ENCODE peak calls at places on chromosomes 2 and 18, in four cellular contexts. Z, R, T and X are unnamed samples.

GRCh38 chr2:120949027-120949956 is 213.6 kb downstream of the GLI2 start:
- DNase-seq in T (peak), Z (no peak), R (peak), X (no peak)

GRCh38 chr2:168539945-168540344 is 83.9 kb downstream of the CERS6 start:
- DNase-seq in R (no peak), T (no peak), Z (no peak), X (no peak)

GRCh38 chr2:12642332-12642731 is 74.4 kb upstream of the TRIB2 start:
- DNase-seq in Z (no peak), R (no peak), T (no peak), X (no peak)

GRCh38 chr2:44283116-44283666 is 7.9 kb downstream of the SLC3A1 start:
- DNase-seq in R (no peak), T (no peak), Z (no peak), X (no peak)

GRCh38 chr18:56460590-56460989 is 177.8 kb downstream of the TXNL1 start:
- DNase-seq in T (no peak), Z (no peak), R (no peak), X (no peak)

GRCh38 chr18:39692367-39693011 is 2126.9 kb upstream of the CELF4 start:
- DNase-seq in T (no peak), Z (no peak), R (no peak), X (no peak)

GRCh38 chr2:20282916-20283592 is 58.1 kb upstream of the SDC1 start:
- DNase-seq in R (no peak), Z (no peak), T (no peak), X (no peak)

GRCh38 chr2:101776172-101777043 is 78.9 kb downstream of the MAP4K4 start:
- DNase-seq in Z (no peak), T (peak), R (peak), X (no peak)

GRCh38 chr2:120842456-120843439 is 107.1 kb downstream of the GLI2 start:
- DNase-seq in Z (no peak), R (no peak), T (no peak), X (no peak)

GRCh38 chr2:151634726-151635467 is 99.4 kb downstream of the NEB start:
- DNase-seq in T (no peak), Z (no peak), R (no peak), X (no peak)

GRCh38 chr2:144894612-144895300 is 374.8 kb upstream of the ZEB2 start:
- DNase-seq in T (no peak), R (no peak), Z (no peak), X (no peak)

GRCh38 chr18:4599312-4599711 is 144.2 kb upstream of the DLGAP1 start:
- DNase-seq in T (no peak), R (no peak), Z (no peak), X (no peak)

GRCh38 chr18:61379827-61380226 is 46.6 kb downstream of the CDH20 start:
- DNase-seq in Z (no peak), R (no peak), T (no peak), X (no peak)

GRCh38 chr18:69495338-69495737 is 94.7 kb downstream of the DOK6 start:
- DNase-seq in R (no peak), T (no peak), Z (no peak), X (no peak)

GRCh38 chr18:23380001-23380550 is 73.0 kb upstream of the RIOK3 start:
- DNase-seq in T (no peak), R (no peak), Z (no peak), X (no peak)

GRCh38 chr2:216765810-216766259 is 70.5 kb upstream of the IGFBP5 start:
- DNase-seq in R (peak), Z (no peak), T (peak), X (no peak)

GRCh38 chr18:55588876-55589595 is 1.0 kb upstream of the TCF4 start:
- DNase-seq in R (no peak), Z (no peak), T (no peak), X (no peak)

GRCh38 chr18:77262655-77263470 is 13.2 kb downstream of the GALR1 start:
- DNase-seq in Z (no peak), R (peak), T (no peak), X (no peak)

GRCh38 chr2:206531996-206532543 is 88.7 kb downstream of the ADAM23 start:
- DNase-seq in Z (no peak), T (no peak), R (no peak), X (no peak)

GRCh38 chr18:50614838-50615237 is 55.0 kb downstream of the MAPK4 start:
- DNase-seq in T (no peak), R (peak), Z (no peak), X (no peak)

GRCh38 chr2:45833301-45833967 is 182.0 kb downstream of the PRKCE start:
- DNase-seq in R (no peak), Z (no peak), T (no peak), X (no peak)

GRCh38 chr2:203811491-203812221 is 55.9 kb upstream of the CTLA4 start:
- DNase-seq in T (no peak), Z (peak), R (peak), X (peak)

GRCh38 chr2:241961454-241961853 is 91.9 kb downstream of the RTP5 start:
- DNase-seq in R (no peak), Z (no peak), T (no peak), X (no peak)

GRCh38 chr2:109438773-109439191 is 175.0 kb downstream of the SEPTIN10 start:
- DNase-seq in R (no peak), T (no peak), Z (no peak), X (no peak)

GRCh38 chr2:209208211-209208610 is 215.6 kb upstream of the MAP2 start:
- DNase-seq in Z (peak), T (peak), R (peak), X (peak)

GRCh38 chr2:75311993-75312392 is 112.7 kb upstream of the TACR1 start:
- DNase-seq in Z (peak), T (peak), R (peak), X (peak)

GRCh38 chr2:58449286-58450010 is 208.3 kb upstream of the FANCL start:
- DNase-seq in R (no peak), T (no peak), Z (no peak), X (no peak)

GRCh38 chr2:236674238-236674637 is 104.6 kb downstream of the ACKR3 start:
- DNase-seq in Z (no peak), R (no peak), T (no peak), X (no peak)

GRCh38 chr18:21264651-21265050 is 22.6 kb downstream of the GREB1L start:
- DNase-seq in T (no peak), Z (no peak), R (peak), X (no peak)

GRCh38 chr2:239462671-239463506 is 62.1 kb upstream of the HDAC4 start:
- DNase-seq in T (no peak), Z (no peak), R (no peak), X (no peak)

DNA sequence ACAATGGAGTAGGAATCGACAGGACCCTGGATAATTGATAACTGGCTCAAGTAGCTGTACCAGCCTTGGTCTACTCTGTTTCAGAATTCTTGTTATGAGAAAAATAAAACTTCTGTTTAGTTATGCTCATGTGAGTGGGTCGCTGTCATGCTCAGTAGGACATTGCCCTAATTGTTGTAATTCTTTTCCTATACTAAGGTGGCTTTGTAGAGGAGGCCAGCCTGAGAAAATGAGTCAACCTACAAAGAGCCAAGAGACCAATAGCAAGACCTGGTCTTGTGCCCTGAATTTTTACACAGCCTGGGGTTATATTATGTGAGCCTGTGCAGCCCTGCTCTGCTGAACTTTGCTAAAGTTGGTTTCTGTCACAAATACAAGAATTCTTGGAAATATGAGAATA is 238.4 kb downstream of the MEIS1 start:
- DNase-seq in T (no peak), R (no peak), Z (no peak), X (no peak)
- TF ChIP-seq TCF7L2 in T (no peak), R (no peak), Z (no peak), X (no peak)

GRCh38 chr2:215274829-215275228 is 37.0 kb upstream of the ATIC start:
- DNase-seq in T (no peak), R (no peak), Z (no peak), X (no peak)

GRCh38 chr2:215269397-215270117 is 42.3 kb upstream of the ATIC start:
- DNase-seq in Z (peak), R (peak), T (peak), X (peak)

GRCh38 chr2:215272918-215273317 is 38.9 kb upstream of the ATIC start:
- DNase-seq in R (no peak), Z (no peak), T (no peak), X (no peak)

GRCh38 chr2:215271466-215271865 is 40.4 kb upstream of the ATIC start:
- DNase-seq in Z (no peak), T (no peak), R (no peak), X (no peak)

GRCh38 chr2:215270118-215270451 is 41.8 kb upstream of the ATIC start:
- DNase-seq in R (no peak), T (no peak), Z (no peak), X (no peak)
- TF ChIP-seq TCF7L2 in R (no peak), T (no peak), Z (no peak), X (no peak)

GRCh38 chr2:42092084-42092996 is 44.5 kb downstream of the PKDCC start:
- DNase-seq in R (peak), T (no peak), Z (no peak), X (no peak)
- TF ChIP-seq TCF7L2 in R (no peak), T (no peak), Z (peak), X (no peak)

DNA sequence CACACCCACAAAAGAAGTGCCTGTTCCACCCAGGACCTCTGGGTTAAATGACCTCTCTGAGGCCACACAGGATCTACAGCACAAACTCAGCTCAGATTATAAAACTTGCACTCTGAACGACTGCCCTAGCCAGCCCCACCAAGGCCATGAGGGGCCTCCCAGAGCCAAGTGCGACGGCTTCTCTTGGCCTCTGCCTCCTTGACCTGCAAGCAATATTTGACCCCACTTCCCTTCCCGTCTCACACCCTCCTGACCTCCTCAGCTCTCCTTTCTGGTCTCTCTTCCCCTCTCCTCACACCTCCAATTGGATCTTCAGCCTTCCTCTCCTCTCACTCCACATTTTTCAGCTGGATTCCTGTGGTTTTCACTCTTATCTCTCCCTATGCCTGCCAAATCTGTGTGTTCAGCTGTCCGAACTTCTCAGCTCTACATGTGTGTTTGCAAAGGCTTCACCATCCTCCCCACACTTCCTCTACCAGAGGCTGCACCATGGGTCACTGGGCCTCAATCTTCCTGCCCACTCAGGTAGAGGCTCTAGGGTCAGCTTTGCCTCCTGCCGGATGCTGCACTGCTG is 25.3 kb upstream of the STEAP3 start:
- DNase-seq in R (peak), T (no peak), Z (no peak), X (no peak)
- TF ChIP-seq TCF7L2 in R (no peak), T (no peak), Z (no peak), X (no peak)

DNA sequence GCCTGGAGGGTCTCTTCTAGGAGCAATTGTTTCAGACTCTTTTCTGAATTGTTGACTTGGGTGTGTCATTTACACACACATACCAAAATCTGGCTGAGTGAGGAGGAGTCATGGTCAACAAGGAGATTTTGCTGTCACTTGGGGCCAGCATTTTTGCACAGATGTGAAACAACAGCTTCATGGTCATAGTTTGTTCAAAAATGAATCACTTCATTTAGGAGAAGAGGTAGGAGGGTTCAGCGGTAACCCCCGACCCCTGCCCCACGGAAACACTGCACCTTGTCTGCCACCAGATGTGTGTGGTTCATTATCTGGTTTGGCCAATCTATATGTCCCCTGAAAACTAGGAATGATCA is 42.2 kb downstream of the LBH start:
- DNase-seq in Z (no peak), R (no peak), T (no peak), X (no peak)
- TF ChIP-seq TCF7L2 in Z (no peak), R (no peak), T (no peak), X (no peak)